ENCODE peak calls at places on chromosomes 5 and 9, in eight cellular contexts. A is Panc1, D is nephron progenitor cell, N is heart left ventricle, I is WERI-Rb-1, X is H9, C is astrocyte, W is vagina. S is an unnamed sample.

GRCh38 chr5:133942589-133943474 is 25.6 kb downstream of the C5orf15 start:
- DNase-seq in A (no peak), D (no peak), N (peak), I (no peak), X (no peak), C (no peak), W (no peak), S (no peak)

GRCh38 chr9:124505901-124506346 is 1.3 kb downstream of the NR5A1 start:
- DNase-seq in A (no peak), D (no peak), N (no peak), I (no peak), X (no peak), C (no peak), W (no peak), S (no peak)

GRCh38 chr9:97753975-97754374 is 56.8 kb upstream of the XPA start:
- DNase-seq in A (no peak), D (no peak), N (no peak), I (no peak), X (no peak), C (no peak), W (no peak), S (no peak)

GRCh38 chr9:34170252-34170915 is 8.5 kb upstream of the UBAP1 start:
- DNase-seq in A (no peak), D (no peak), N (no peak), I (no peak), X (no peak), C (no peak), W (no peak), S (no peak)

GRCh38 chr9:72356019-72356653 is 8.9 kb downstream of the ZFAND5 start:
- DNase-seq in A (no peak), D (no peak), N (no peak), I (no peak), X (no peak), C (no peak), W (no peak), S (no peak)

GRCh38 chr5:143065185-143065584 is 295.0 kb downstream of the ARHGAP26 start:
- DNase-seq in A (no peak), D (no peak), N (no peak), I (no peak), X (no peak), C (peak), W (no peak), S (no peak)

GRCh38 chr9:36560813-36561212 is 11.9 kb upstream of the MELK start:
- DNase-seq in A (no peak), D (no peak), N (no peak), I (no peak), X (no peak), C (no peak), W (no peak), S (no peak)

GRCh38 chr9:23938908-23939307 is 112.9 kb upstream of the ELAVL2 start:
- DNase-seq in A (no peak), D (no peak), N (no peak), I (no peak), X (no peak), C (no peak), W (no peak), S (no peak)

GRCh38 chr9:126690431-126691051 is 76.8 kb downstream of the LMX1B start:
- DNase-seq in A (no peak), D (peak), N (no peak), I (peak), X (peak), C (no peak), W (no peak), S (peak)

GRCh38 chr5:170738840-170739239 is 44.7 kb upstream of the GABRP start:
- DNase-seq in A (no peak), D (no peak), N (no peak), I (no peak), X (peak), C (no peak), W (peak), S (peak)

GRCh38 chr9:107816187-107817021 is 326.8 kb upstream of the KLF4 start:
- DNase-seq in A (no peak), D (no peak), N (no peak), I (no peak), X (no peak), C (no peak), W (no peak), S (no peak)

GRCh38 chr9:99184073-99184426 is 37.7 kb downstream of the ALG2 start:
- DNase-seq in A (no peak), D (no peak), N (no peak), I (no peak), X (no peak), C (no peak), W (no peak), S (no peak)

GRCh38 chr9:20197976-20198685 is 409.3 kb upstream of the SLC24A2 start:
- DNase-seq in A (no peak), D (no peak), N (no peak), I (peak), X (peak), C (no peak), W (no peak), S (no peak)
- TF ChIP-seq CTCF in A (no peak), D (no peak), N (no peak), I (no peak), X (no peak), C (no peak), W (no peak), S (no peak)

DNA sequence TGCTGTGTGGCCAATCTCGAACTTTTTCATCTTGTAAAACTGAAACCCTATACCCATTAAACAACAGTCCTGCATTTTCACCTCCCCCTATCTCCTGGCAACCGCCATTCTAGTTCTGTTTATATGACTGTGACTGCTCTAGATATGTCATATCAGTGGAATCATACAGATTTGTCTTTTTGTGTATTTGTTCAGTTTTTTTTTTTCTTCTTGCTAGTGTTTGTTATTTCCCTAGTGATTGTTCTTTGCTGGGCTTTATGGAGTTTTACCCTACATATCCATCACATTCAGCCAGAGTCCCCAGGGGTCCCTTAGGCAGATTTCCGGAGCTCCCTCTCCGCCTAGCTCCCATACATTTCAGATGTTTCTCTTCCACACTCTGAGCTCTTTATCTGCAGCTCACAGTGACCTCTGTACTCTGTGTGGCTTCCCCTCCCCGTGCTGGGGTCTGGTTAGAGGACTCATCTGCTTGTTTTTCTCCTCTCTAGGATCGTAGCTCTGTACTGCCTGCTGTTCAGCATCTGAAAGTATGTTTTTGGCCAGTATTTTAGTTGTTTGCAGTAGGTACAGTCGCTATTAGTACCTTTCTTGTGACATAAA is 25.1 kb upstream of the CARTPT start:
- DNase-seq in A (no peak), D (peak), N (no peak), I (no peak), X (peak), C (no peak), W (no peak), S (no peak)
- TF ChIP-seq CTCF in A (no peak), D (no peak), N (no peak), I (no peak), X (no peak), C (no peak), W (no peak), S (no peak)

GRCh38 chr5:126780165-126780827 is 3.4 kb downstream of the LMNB1 start:
- DNase-seq in A (no peak), D (no peak), N (no peak), I (peak), X (peak), C (peak), W (no peak), S (no peak)
- TF ChIP-seq CTCF in A (no peak), D (peak), N (peak), I (peak), X (peak), C (peak), W (peak), S (peak)

DNA sequence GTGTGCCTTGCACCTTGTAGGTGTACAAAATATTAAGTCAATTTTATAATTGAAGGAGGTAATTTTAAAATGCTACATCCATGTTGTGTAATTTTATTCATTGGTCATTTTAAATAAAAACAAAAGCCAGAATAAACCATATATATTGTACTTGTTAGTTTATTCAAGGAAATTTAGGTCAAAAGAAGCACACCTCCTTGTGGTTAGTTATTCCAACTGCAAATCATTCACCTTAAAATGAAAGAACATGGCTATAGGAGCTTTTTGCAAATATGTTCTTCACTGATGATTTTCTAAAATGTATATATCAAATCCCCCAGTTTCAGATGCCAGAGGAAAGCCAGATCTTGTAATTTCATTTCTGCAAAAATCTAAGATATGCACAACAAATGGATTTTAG is 5.4 kb upstream of the MOCS2 start:
- DNase-seq in A (no peak), D (no peak), N (no peak), I (no peak), X (no peak), C (no peak), W (no peak), S (no peak)
- TF ChIP-seq CTCF in A (peak), D (peak), N (no peak), I (peak), X (peak), C (peak), W (no peak), S (peak)